ENCODE peak calls at places on chromosome 20, in seven cellular contexts. Y, J, Q, E, V, F and B are unnamed samples.

GRCh38 chr20:62824476-62825287 is 7.8 kb downstream of the COL9A3 start:
- DNase-seq in Y (no peak), J (peak), Q (peak), E (no peak), V (no peak), F (no peak), B (peak)

GRCh38 chr20:59020938-59021551 is 1.8 kb downstream of the TUBB1 start:
- DNase-seq in Y (no peak), J (no peak), Q (peak), E (no peak), V (peak), F (no peak), B (peak)

GRCh38 chr20:58647162-58647813 is 3.8 kb upstream of the STX16 start:
- DNase-seq in Y (no peak), J (no peak), Q (peak), E (no peak), V (peak), F (no peak), B (peak)

GRCh38 chr20:31788578-31788977 is 30.6 kb upstream of the MYLK2 start:
- DNase-seq in Y (peak), J (no peak), Q (no peak), E (no peak), V (peak), F (no peak), B (no peak)

GRCh38 chr20:46914789-46915359 is 20.2 kb downstream of the EYA2 start:
- DNase-seq in Y (no peak), J (no peak), Q (no peak), E (no peak), V (peak), F (no peak), B (no peak)

GRCh38 chr20:57695940-57696339 is 13.9 kb downstream of the PMEPA1 start:
- DNase-seq in Y (no peak), J (no peak), Q (no peak), E (no peak), V (no peak), F (no peak), B (no peak)

GRCh38 chr20:47499053-47499452 is 2.6 kb upstream of the NCOA3 start:
- DNase-seq in Y (no peak), J (peak), Q (no peak), E (no peak), V (no peak), F (no peak), B (no peak)

GRCh38 chr20:48208176-48208575 is 422.9 kb upstream of the SULF2 start:
- DNase-seq in Y (no peak), J (no peak), Q (no peak), E (no peak), V (no peak), F (no peak), B (no peak)

GRCh38 chr20:63129991-63130653 is 85.8 kb downstream of the YTHDF1 start:
- DNase-seq in Y (no peak), J (no peak), Q (no peak), E (peak), V (no peak), F (no peak), B (no peak)

GRCh38 chr20:50429412-50429811 is 80.8 kb upstream of the PTPN1 start:
- DNase-seq in Y (no peak), J (no peak), Q (no peak), E (no peak), V (no peak), F (no peak), B (no peak)

GRCh38 chr20:32132911-32133549 is 23.5 kb downstream of the TM9SF4 start:
- DNase-seq in Y (no peak), J (peak), Q (no peak), E (no peak), V (no peak), F (no peak), B (no peak)

GRCh38 chr20:50995506-50995905 is 27.4 kb downstream of the KCNG1 start:
- DNase-seq in Y (no peak), J (no peak), Q (no peak), E (no peak), V (no peak), F (no peak), B (no peak)

GRCh38 chr20:60967431-60968316 is 284.4 kb upstream of the CDH4 start:
- DNase-seq in Y (no peak), J (peak), Q (no peak), E (no peak), V (no peak), F (no peak), B (no peak)

GRCh38 chr20:32495217-32495565 is 89.9 kb downstream of the NOL4L start:
- DNase-seq in Y (no peak), J (no peak), Q (no peak), E (no peak), V (no peak), F (no peak), B (no peak)

GRCh38 chr20:36929290-36929689 is 22.2 kb downstream of the SAMHD1 start:
- DNase-seq in Y (no peak), J (peak), Q (no peak), E (no peak), V (no peak), F (no peak), B (no peak)

GRCh38 chr20:35273449-35274171 is 4.3 kb downstream of the MMP24OS start:
- DNase-seq in Y (no peak), J (no peak), Q (no peak), E (no peak), V (no peak), F (no peak), B (no peak)

GRCh38 chr20:62734881-62735280 is 26.2 kb downstream of the NTSR1 start:
- DNase-seq in Y (no peak), J (peak), Q (no peak), E (peak), V (no peak), F (no peak), B (no peak)

GRCh38 chr20:19690462-19690861 is 67.6 kb upstream of the RIN2 start:
- DNase-seq in Y (no peak), J (peak), Q (no peak), E (no peak), V (no peak), F (no peak), B (no peak)

GRCh38 chr20:62609811-62610757 is 32.2 kb upstream of the SLCO4A1 start:
- DNase-seq in Y (no peak), J (no peak), Q (no peak), E (no peak), V (no peak), F (no peak), B (no peak)

GRCh38 chr20:37226889-37227288 is 34.7 kb downstream of the GHRH start:
- DNase-seq in Y (no peak), J (no peak), Q (no peak), E (no peak), V (peak), F (peak), B (no peak)

GRCh38 chr20:35395728-35396127 is 16.0 kb downstream of the UQCC1 start:
- DNase-seq in Y (peak), J (no peak), Q (no peak), E (no peak), V (no peak), F (no peak), B (no peak)

DNA sequence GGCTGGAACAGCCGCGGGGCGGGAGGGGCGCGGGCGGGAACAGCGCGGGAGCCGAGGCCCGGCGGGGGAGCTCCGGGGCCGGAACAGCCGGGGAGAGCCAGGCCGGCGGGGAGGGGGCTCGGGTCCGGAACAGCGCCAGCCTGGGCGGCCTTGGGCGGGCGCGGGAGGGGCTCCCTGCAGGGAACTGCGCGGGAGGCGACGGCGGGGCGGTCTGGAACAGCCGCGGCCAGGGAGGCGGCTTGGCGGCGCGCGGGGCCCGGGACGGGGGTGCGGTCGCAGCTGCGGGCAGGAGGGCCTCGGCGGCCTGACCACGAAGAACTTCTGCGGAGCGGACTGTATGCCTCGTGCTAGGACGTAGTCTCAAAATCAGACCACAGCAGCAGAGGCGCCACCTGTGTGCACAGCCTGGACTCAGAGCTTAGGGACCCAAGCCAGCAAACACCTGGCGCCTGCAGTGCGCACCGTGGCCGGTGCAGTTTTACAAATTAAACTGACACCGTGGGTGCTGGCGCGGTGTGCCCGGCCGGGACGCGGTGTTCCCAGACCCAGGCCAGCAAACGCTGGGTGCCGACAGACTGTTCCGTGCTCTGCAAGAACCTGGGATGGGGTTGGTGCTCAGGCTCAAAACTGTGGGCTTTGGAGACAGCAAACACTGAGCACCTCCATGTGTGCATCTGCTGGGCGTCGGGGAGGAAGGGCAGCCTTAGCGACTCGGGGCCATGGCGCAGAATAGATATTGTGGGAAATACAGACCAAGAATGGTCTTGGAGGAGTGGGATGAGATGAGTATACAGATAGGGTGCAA is 572 bp downstream of the ZNF341 start:
- DNase-seq in Y (no peak), J (peak), Q (peak), E (peak), V (peak), F (no peak), B (no peak)
- TF ChIP-seq POLR2A in Y (peak), J (no peak), Q (peak), E (no peak), V (no peak), F (no peak), B (peak)

GRCh38 chr20:16392346-16392745 is 180.9 kb downstream of the KIF16B start:
- DNase-seq in Y (no peak), J (no peak), Q (no peak), E (no peak), V (no peak), F (no peak), B (no peak)
- TF ChIP-seq POLR2A in Y (no peak), J (no peak), Q (no peak), E (no peak), V (no peak), F (no peak), B (no peak)

DNA sequence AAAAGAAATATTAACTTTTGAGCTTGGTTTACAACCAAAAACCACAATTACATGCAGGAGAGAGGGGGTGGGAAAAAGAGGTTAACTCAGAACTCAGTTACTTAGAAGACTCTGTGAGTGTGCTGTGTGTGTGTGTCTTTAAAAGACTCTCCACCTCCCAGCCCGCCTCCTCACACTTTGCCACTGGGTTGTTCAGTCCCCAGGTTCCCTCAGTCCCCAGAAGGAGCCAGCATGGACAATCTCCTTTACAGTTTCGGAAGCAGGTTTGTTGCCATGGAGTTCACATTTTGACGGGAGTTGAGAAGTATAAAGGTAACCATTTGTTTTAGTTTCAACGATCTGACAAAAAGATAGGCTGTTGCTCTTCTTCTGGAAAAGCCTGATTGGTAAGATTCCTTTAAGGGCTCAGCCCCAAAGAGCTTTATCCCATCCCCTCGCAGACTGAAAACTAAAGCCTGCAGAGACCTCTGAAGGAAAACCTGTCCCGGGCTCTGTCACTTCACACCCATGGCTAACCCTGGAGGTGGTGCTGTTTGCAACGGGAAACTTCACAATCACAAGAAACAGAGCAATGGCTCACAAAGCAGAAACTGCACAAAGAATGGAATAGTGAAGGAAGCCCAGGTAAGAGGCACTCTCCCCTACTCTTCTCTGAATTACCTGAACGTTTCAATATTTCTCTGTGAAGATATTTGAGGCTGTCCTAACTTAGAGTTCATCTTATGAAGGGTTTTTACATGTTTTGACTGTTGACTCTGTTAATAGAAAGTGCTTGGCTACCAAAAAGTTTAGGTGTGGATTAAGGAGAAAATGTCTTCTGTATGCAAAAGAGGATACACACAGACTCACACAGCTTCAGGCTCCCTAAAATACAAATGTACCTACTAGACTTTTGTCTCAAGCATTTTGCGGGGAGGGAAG is at the start of gene SPTLC3:
- DNase-seq in Y (no peak), J (no peak), Q (no peak), E (peak), V (peak), F (peak), B (no peak)
- TF ChIP-seq POLR2A in Y (no peak), J (no peak), Q (no peak), E (no peak), V (no peak), F (peak), B (no peak)

DNA sequence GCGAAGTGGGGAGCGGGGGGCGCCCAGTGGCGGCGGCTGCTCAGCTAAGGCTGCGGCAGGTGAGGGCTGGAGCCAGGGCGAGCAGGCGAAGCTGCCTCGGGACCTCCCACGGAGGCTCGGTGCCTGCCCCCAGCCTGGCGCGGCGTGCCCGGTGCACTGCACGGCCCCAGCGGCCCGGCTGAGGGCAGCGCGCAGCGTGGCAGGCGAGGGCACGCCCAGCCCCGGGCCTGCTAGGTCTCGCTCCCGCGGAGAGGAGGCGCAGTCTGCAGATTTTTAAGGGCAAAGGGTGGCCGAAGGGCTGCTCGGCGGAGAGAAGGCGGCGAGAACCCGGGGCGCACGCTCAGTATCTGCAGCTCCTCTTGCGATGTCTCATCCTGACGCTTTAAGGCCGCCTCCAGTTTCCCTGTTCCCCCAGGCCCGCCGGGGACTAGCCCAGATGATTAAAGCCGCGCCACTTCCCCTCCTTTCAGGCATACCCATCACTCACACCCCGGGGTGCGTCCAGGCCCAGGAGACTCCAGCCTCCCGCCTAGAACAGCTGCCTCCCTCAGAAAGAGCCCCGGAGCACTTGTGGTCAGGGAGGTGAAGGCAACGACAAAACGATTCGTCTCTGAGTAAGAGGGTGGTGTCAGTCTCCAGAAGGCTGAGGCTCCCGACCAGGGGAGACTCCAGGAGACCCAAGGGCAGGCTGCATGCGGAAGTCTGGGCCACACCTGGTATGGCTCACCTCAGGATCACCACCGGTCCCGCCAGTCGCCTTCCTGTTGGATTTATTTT is at the start of gene FERMT1:
- DNase-seq in Y (peak), J (no peak), Q (no peak), E (peak), V (peak), F (peak), B (peak)
- TF ChIP-seq POLR2A in Y (peak), J (no peak), Q (no peak), E (no peak), V (no peak), F (no peak), B (no peak)

GRCh38 chr20:45343445-45343866 is 4.8 kb downstream of the SDC4 start:
- DNase-seq in Y (no peak), J (no peak), Q (peak), E (no peak), V (no peak), F (no peak), B (peak)

GRCh38 chr20:45345104-45345936 is 2.9 kb downstream of the SDC4 start:
- DNase-seq in Y (no peak), J (no peak), Q (no peak), E (peak), V (no peak), F (no peak), B (peak)

GRCh38 chr20:45341939-45342862 is 6.0 kb downstream of the SDC4 start:
- DNase-seq in Y (no peak), J (no peak), Q (peak), E (peak), V (peak), F (peak), B (peak)

GRCh38 chr20:45342863-45343444 is 5.3 kb downstream of the SDC4 start:
- DNase-seq in Y (no peak), J (no peak), Q (no peak), E (no peak), V (no peak), F (no peak), B (no peak)

GRCh38 chr20:45343867-45344721 is 4.1 kb downstream of the SDC4 start:
- DNase-seq in Y (peak), J (no peak), Q (no peak), E (peak), V (no peak), F (no peak), B (peak)
- TF ChIP-seq POLR2A in Y (no peak), J (no peak), Q (peak), E (peak), V (no peak), F (no peak), B (no peak)

DNA sequence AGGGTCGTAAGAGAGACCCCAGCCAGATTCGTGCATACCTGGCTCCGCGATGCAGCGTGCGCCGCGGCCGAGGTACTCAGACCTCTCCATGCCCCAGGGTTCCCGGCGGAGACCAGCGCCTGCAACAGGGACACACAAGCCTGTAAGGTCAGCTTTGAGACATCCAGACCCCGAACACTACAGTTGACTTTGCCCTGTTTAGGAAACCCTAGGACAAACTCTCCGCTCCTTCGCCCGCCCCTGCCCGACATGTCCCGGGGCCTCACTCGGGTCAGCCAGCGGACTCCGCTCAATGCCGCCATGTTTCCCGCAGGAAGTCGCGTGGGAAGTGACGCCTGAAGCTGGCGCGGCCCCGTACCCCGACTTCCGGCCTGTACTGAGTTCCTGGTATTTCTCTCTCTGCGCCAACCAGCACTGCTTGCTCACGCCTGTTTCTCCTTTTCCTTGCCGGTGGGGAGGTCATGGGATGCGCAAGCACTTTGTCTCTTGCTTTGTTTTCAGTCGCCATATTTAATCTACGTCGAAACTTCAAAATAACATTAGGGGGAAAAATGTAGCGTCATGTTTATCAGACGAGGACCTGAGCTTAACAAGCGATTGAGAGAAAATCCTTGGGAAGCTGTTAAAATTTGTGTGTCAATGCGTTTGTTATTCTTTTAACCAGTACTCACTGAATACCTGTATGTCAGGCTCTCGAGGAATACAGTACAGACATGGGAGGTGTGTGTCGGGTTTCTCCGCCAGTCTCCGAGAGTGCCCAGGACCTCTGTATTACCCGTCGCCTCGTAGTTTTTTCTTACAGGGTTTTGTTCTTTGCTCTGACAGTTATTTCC is at the start of gene IDH3B:
- DNase-seq in Y (peak), J (peak), Q (peak), E (peak), V (peak), F (peak), B (peak)
- TF ChIP-seq POLR2A in Y (peak), J (no peak), Q (peak), E (peak), V (peak), F (peak), B (peak)

DNA sequence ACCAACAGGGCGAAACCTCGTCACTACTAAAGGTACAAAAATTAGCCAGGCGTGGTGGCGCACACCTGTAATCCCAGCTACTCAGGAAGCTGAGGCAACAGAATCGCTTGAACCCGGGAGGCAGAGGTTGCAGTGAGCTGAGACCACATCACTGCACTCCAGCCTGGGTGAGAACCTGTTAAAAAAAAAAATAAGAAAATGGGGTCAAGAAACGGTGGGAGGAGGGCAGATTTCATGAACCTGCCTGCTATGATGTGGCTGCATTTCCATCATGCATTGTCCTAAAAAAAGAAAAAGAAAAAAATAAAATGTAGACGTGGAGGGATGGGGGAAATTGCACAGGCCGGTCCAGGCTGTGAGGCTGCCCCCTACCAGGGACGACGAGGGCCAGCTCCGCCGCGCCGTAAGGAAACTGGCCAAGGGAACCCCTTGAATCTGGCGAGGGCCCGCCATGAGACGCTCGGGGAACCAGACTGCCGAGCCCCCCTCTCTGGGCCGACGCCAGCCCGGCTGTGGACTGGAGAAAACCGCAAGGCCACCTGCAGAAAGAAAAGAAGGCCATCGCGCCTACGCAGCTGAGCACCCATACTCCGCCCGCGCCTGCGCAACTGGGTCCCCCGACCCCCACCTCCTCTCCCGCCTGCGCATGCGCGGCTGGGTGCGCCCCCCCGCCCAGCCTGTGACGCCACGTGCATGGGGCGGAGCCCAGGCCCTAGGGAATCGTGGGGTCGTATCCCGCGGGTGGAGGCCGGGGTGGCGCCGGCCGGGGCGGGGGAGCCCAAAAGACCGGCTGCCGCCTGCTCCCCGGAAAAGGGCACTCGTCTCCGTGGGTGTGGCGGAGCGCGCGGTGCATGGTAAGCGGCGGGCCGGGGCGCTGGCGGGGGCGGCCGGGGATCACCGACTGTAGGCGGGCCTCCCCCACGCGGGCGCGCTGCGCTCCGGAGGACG is at the start of gene ENTPD6:
- DNase-seq in Y (peak), J (peak), Q (peak), E (peak), V (peak), F (peak), B (peak)
- TF ChIP-seq POLR2A in Y (peak), J (no peak), Q (peak), E (peak), V (peak), F (peak), B (peak)

GRCh38 chr20:23356203-23356602 is 5.6 kb downstream of the NXT1 start:
- DNase-seq in Y (no peak), J (peak), Q (no peak), E (no peak), V (peak), F (no peak), B (no peak)
- TF ChIP-seq POLR2A in Y (no peak), J (no peak), Q (peak), E (no peak), V (no peak), F (no peak), B (no peak)